ENCODE peak calls at places on chromosomes 16 and 17, in ten cellular contexts. P is esophagus squamous epithelium, Y is H54, Z is ovary, T is gastrocnemius medialis, I is uterus, F is suprapubic skin, D is NB4, H is tibial nerve, G is stomach. S is an unnamed sample.

GRCh38 chr16:3187798-3188674 is at the start of gene OR1F1:
- DNase-seq in T (no peak), H (no peak), D (peak), I (no peak), G (no peak), F (no peak), Z (no peak), P (no peak), Y (peak), S (no peak)

GRCh38 chr16:66273644-66274334 is 92.7 kb upstream of the CDH5 start:
- DNase-seq in Y (no peak), P (no peak), T (no peak), Z (no peak), H (no peak), I (no peak), G (no peak), F (no peak), D (peak), S (no peak)

GRCh38 chr16:31201511-31202401 is 804 bp downstream of the PYCARD start:
- DNase-seq in D (peak), Z (peak), P (no peak), Y (no peak), I (no peak), G (peak), F (peak), T (no peak), H (no peak), S (peak)

GRCh38 chr17:45020354-45021138 is 30.9 kb downstream of the DCAKD start:
- DNase-seq in D (no peak), H (peak), P (no peak), I (peak), Y (no peak), F (no peak), Z (peak), T (no peak), G (peak), S (no peak)

GRCh38 chr17:1108810-1109605 is 70.8 kb downstream of the ABR start:
- DNase-seq in P (no peak), F (no peak), H (no peak), G (peak), Z (peak), D (peak), T (peak), I (peak), Y (no peak), S (peak)

GRCh38 chr16:68724797-68725196 is 12.3 kb upstream of the CDH1 start:
- DNase-seq in Z (no peak), H (no peak), G (no peak), T (no peak), P (no peak), D (no peak), Y (no peak), F (no peak), I (no peak), S (no peak)

GRCh38 chr17:67615011-67615561 is 102.7 kb upstream of the NOL11 start:
- DNase-seq in D (no peak), H (no peak), P (no peak), I (no peak), G (no peak), T (no peak), Z (no peak), Y (no peak), F (no peak), S (no peak)

GRCh38 chr16:86574646-86575045 is 3.7 kb upstream of the FOXL1 start:
- DNase-seq in F (no peak), I (no peak), Z (no peak), H (no peak), D (no peak), G (no peak), Y (no peak), T (no peak), P (no peak), S (no peak)

GRCh38 chr16:10172848-10173655 is 9.2 kb downstream of the GRIN2A start:
- DNase-seq in I (no peak), T (no peak), G (no peak), F (no peak), Z (no peak), Y (peak), P (no peak), D (no peak), H (no peak), S (no peak)

GRCh38 chr17:44350733-44351226 is 5.7 kb downstream of the GRN start:
- DNase-seq in Z (peak), H (no peak), D (peak), I (peak), G (peak), T (no peak), Y (peak), F (no peak), P (no peak), S (peak)

GRCh38 chr17:8225813-8226535 is 15.6 kb upstream of the AURKB start:
- DNase-seq in P (no peak), D (peak), H (peak), Z (no peak), G (peak), F (no peak), I (peak), T (no peak), Y (peak), S (no peak)

GRCh38 chr16:2530629-2531318 is 434 bp downstream of the CEMP1 start:
- DNase-seq in G (no peak), D (no peak), I (peak), Z (no peak), H (no peak), P (no peak), T (no peak), F (no peak), Y (no peak), S (no peak)

GRCh38 chr16:71263581-71263980 is 25.6 kb downstream of the CMTR2 start:
- DNase-seq in I (no peak), Z (no peak), F (no peak), P (no peak), H (no peak), G (no peak), T (no peak), D (no peak), Y (no peak), S (no peak)

GRCh38 chr16:88298166-88298881 is 84.4 kb upstream of the ZNF469 start:
- DNase-seq in I (no peak), T (no peak), Y (no peak), P (no peak), F (no peak), G (no peak), H (no peak), D (no peak), Z (peak), S (no peak)

GRCh38 chr16:71846443-71846842 is 667 bp downstream of the ATXN1L start:
- DNase-seq in G (no peak), P (no peak), D (peak), F (no peak), I (no peak), Z (peak), T (no peak), H (no peak), Y (no peak), S (no peak)

GRCh38 chr16:50309527-50310307 is 43.4 kb downstream of the ADCY7 start:
- DNase-seq in G (peak), F (peak), D (peak), H (no peak), T (no peak), Y (no peak), I (no peak), Z (peak), P (no peak), S (peak)

GRCh38 chr16:89472711-89473075 is 17.7 kb downstream of the ANKRD11 start:
- DNase-seq in P (no peak), D (peak), H (no peak), F (no peak), I (no peak), Y (no peak), Z (no peak), T (no peak), G (no peak), S (no peak)

GRCh38 chr17:19021622-19022083 is 17.1 kb upstream of the FAM83G start:
- DNase-seq in P (no peak), F (no peak), I (no peak), D (peak), G (no peak), H (no peak), Z (no peak), Y (no peak), T (no peak), S (no peak)

GRCh38 chr17:80709090-80709695 is 164.6 kb downstream of the RPTOR start:
- DNase-seq in T (no peak), D (no peak), Y (no peak), F (no peak), I (no peak), H (no peak), G (no peak), P (no peak), Z (no peak), S (no peak)

GRCh38 chr16:27515874-27516353 is 33.8 kb downstream of the GTF3C1 start:
- DNase-seq in D (peak), H (no peak), Y (peak), T (no peak), P (no peak), G (peak), Z (no peak), F (no peak), I (no peak), S (peak)

GRCh38 chr17:78675316-78675616 is 98.1 kb upstream of the DNAH17 start:
- DNase-seq in Y (no peak), G (no peak), T (no peak), I (no peak), Z (no peak), H (no peak), D (no peak), P (no peak), F (no peak), S (no peak)

GRCh38 chr17:5468075-5468473 is 708 bp downstream of the DHX33 start:
- DNase-seq in D (peak), Y (no peak), P (no peak), Z (no peak), G (no peak), I (no peak), T (no peak), H (no peak), F (no peak), S (no peak)

GRCh38 chr17:14737984-14738651 is 437.2 kb downstream of the HS3ST3B1 start:
- DNase-seq in G (peak), I (no peak), T (peak), H (peak), D (peak), Y (peak), F (peak), Z (no peak), P (peak), S (no peak)

GRCh38 chr17:653724-654123 is 60.9 kb downstream of the VPS53 start:
- DNase-seq in I (no peak), Z (no peak), H (no peak), G (no peak), F (no peak), Y (no peak), D (no peak), P (no peak), T (no peak), S (no peak)

GRCh38 chr16:81821422-81822128 is 42.5 kb downstream of the PLCG2 start:
- DNase-seq in T (no peak), G (no peak), F (no peak), H (no peak), Y (no peak), P (no peak), D (peak), I (no peak), Z (no peak), S (no peak)

GRCh38 chr16:12750554-12750918 is 53.2 kb downstream of the CPPED1 start:
- DNase-seq in F (no peak), H (no peak), T (no peak), Z (no peak), P (no peak), D (no peak), Y (no peak), I (no peak), G (no peak), S (no peak)

GRCh38 chr17:7220593-7221280 is 999 bp downstream of the ACADVL start:
- DNase-seq in I (peak), G (peak), H (no peak), F (no peak), Y (no peak), T (peak), Z (no peak), D (peak), P (no peak), S (peak)

GRCh38 chr16:65782537-65783290 is 583.8 kb upstream of the CDH5 start:
- DNase-seq in Y (no peak), T (no peak), P (no peak), D (no peak), H (no peak), I (no peak), F (no peak), G (no peak), Z (no peak), S (no peak)

GRCh38 chr17:50708050-50709000 is 611 bp upstream of the ANKRD40 start:
- DNase-seq in T (peak), D (peak), G (no peak), F (no peak), Y (no peak), H (no peak), I (no peak), P (no peak), Z (no peak), S (no peak)

GRCh38 chr16:11202260-11203091 is 53.5 kb downstream of the SOCS1 start:
- DNase-seq in G (no peak), Y (no peak), D (peak), H (no peak), T (no peak), F (no peak), Z (no peak), I (no peak), P (no peak), S (no peak)

GRCh38 chr16:2472488-2472864 is 1.4 kb downstream of the NTN3 start:
- DNase-seq in I (no peak), Z (no peak), D (no peak), T (no peak), F (peak), G (no peak), H (no peak), Y (no peak), P (no peak), S (no peak)

DNA sequence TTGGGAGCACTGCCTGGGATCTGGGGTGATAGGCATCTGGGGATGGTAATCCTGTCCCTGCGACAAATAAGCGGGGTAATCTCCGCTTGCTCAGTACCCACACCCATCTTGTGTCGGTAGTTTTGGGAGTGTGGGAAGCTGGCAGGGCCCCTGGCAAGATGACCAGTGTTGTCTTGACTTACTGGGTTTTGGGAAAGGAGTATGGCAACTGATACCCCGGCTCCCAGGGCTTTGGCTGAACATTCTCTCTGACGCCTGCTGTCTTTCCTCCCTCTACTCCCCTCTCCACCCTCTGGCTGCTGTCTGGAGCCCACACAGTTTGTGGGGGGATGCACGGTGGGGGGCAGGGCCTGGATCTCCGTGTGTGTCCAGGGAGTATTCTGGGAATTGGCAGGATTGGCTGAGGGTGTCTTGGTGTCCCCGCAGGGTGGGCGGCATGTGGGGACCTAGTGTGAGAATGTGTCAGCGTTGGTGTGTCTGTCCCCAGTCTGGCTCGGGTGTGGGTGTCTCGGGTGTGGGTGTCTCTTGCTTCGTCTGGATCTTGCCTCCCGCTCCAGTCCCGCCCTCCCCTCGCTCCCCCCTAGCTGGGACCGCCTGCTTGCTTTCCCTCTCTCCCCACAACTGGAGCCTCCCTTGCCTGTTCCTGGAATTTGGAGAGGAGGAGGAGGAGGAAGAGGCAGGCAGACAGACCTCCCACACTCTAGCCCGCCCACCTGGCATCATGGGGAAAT is 12.0 kb downstream of the RARA start:
- DNase-seq in Z (peak), H (peak), D (no peak), Y (no peak), I (peak), T (peak), P (no peak), F (peak), G (no peak), S (no peak)
- TF ChIP-seq POLR2A in Z (peak), H (peak), D (no peak), Y (peak), I (peak), T (peak), P (no peak), F (no peak), G (no peak), S (no peak)

GRCh38 chr17:13114601-13115024 is 96.8 kb upstream of the ELAC2 start:
- DNase-seq in D (peak), T (no peak), I (no peak), F (no peak), H (no peak), Z (peak), P (no peak), G (peak), Y (peak), S (no peak)
- TF ChIP-seq POLR2A in D (no peak), T (no peak), I (no peak), F (no peak), H (no peak), Z (no peak), P (no peak), G (no peak), Y (no peak), S (no peak)

GRCh38 chr17:17527534-17527933 is 31.3 kb upstream of the RASD1 start:
- DNase-seq in I (no peak), G (no peak), H (no peak), F (no peak), D (no peak), Y (no peak), P (no peak), Z (no peak), T (peak), S (no peak)
- TF ChIP-seq POLR2A in I (no peak), G (no peak), H (no peak), F (no peak), D (no peak), Y (no peak), P (no peak), Z (no peak), T (peak), S (no peak)

GRCh38 chr16:586047-586644 is 3.7 kb upstream of the RAB40C start:
- DNase-seq in Z (peak), T (no peak), Y (no peak), I (peak), G (no peak), F (no peak), P (no peak), D (no peak), H (no peak), S (no peak)

GRCh38 chr16:588889-589657 is 793 bp upstream of the RAB40C start:
- DNase-seq in F (peak), Y (peak), I (peak), T (peak), G (peak), H (peak), D (peak), P (peak), Z (peak), S (peak)

GRCh38 chr16:588639-588888 is 1.3 kb upstream of the RAB40C start:
- DNase-seq in P (no peak), Y (no peak), T (no peak), F (no peak), Z (peak), D (peak), G (peak), H (no peak), I (peak), S (no peak)

GRCh38 chr16:585351-585750 is 4.5 kb upstream of the RAB40C start:
- DNase-seq in I (peak), F (no peak), T (no peak), H (no peak), Z (peak), P (no peak), G (peak), D (no peak), Y (no peak), S (no peak)

DNA sequence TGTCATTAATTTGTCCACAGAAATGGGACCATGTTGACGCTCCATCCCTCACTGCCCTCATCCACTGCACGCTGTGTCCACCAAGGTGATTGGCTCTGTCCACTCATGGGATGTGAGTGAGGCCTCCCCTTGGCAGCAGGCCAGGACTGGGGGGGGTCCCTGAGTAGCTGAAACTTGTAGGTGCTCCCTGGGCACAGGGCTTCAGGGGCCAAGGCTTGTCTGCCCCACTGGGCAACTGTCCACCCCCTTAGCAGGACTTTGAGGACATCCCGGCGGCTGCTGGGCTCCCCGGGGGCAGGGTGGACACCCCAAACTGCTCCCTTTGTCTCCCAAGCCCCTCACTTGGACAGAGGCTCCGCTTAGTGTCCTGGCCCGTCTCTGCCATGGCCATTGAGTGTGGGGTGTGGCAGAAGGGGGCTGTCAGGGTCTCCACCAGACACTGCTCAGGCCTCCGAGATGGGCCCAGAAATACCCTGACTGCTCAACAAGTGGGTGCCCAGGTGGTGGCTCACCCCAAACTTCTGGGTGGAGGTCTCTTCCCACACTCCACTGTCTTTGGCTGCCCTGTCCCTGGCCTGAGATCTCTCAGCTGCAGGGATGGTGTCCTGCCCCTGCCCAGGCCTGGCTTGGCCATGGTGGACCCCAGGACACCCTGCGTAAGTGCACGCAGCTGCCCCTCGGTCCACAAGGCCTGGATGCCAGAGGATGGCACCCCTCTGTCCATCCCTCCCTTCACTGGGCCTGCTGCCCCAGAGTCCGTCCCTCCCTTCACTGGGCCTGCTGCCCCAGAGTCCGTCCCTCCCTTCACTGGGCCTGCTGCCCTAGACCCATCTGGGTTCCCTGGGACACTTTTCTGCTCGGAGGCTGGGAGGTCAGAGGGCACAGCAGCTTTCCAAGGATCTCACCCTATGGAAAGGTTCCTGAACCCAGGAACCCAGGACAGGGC is 2.9 kb upstream of the RAB40C start:
- DNase-seq in H (no peak), Y (no peak), D (no peak), G (no peak), P (no peak), Z (peak), T (no peak), F (no peak), I (peak), S (no peak)
- TF ChIP-seq POLR2A in H (no peak), Y (peak), D (no peak), G (no peak), P (no peak), Z (no peak), T (no peak), F (no peak), I (no peak), S (no peak)

S was measured in GM12892.